ENCODE peak calls at places on chromosomes 5 and 9, in eight cellular contexts. O is NCI-H146, A is neural progenitor cell, E is T1000, W is lung microvascular endothelial cell, F is endothelial cell, U is EL, H is HuH-7.5. T is an unnamed sample.

GRCh38 chr9:2418619-2419018 is 203.0 kb upstream of the VLDLR start:
- DNase-seq in O (peak; percentile 95), A (no peak), W (peak; percentile 44), U (peak; percentile 62), F (no peak), E (no peak), H (no peak), T (peak; percentile 14)

GRCh38 chr5:95178046-95178651 is 106.7 kb downstream of the MCTP1 start:
- DNase-seq in U (peak; percentile 27), F (no peak), W (peak; percentile 5), H (no peak), A (peak; percentile 94), O (peak; percentile 68), E (peak; percentile 87), T (peak; percentile 94)

GRCh38 chr5:16842916-16843315 is 93.2 kb downstream of the MYO10 start:
- DNase-seq in H (no peak), O (no peak), F (no peak), E (no peak), A (no peak), W (no peak), U (no peak), T (peak; percentile 35)

GRCh38 chr5:123929055-123929474 is 417.1 kb downstream of the CSNK1G3 start:
- DNase-seq in U (no peak), H (no peak), A (no peak), E (no peak), O (no peak), W (no peak), F (no peak), T (no peak)

GRCh38 chr5:180795771-180796313 is 6.8 kb downstream of the MGAT1 start:
- DNase-seq in A (no peak), H (no peak), F (no peak), O (no peak), U (no peak), E (no peak), W (no peak), T (no peak)

GRCh38 chr9:107239474-107239873 is 43.6 kb upstream of the RAD23B start:
- DNase-seq in W (peak; percentile 36), H (no peak), U (no peak), F (no peak), A (peak; percentile 62), E (no peak), O (peak; percentile 31), T (no peak)

GRCh38 chr5:2802693-2803365 is 51.4 kb upstream of the IRX2 start:
- DNase-seq in F (no peak), O (no peak), E (no peak), U (no peak), W (no peak), H (no peak), A (no peak), T (no peak)

GRCh38 chr9:108654566-108654965 is 201.2 kb downstream of the ACTL7B start:
- DNase-seq in E (no peak), A (no peak), F (no peak), H (no peak), O (no peak), U (peak; percentile 39), W (no peak), T (no peak)

GRCh38 chr5:141508808-141509611 is 20.1 kb downstream of the PCDHGC5 start:
- DNase-seq in A (peak; percentile 93), O (no peak), H (no peak), E (peak; percentile 74), U (peak; percentile 97), W (peak; percentile 83), F (peak; percentile 44), T (peak; percentile 78)

GRCh38 chr5:143398451-143399237 is 4.8 kb downstream of the NR3C1 start:
- DNase-seq in U (no peak), H (no peak), W (no peak), A (no peak), F (no peak), O (no peak), E (no peak), T (no peak)

GRCh38 chr5:88925692-88926490 is 42.9 kb upstream of the MEF2C start:
- DNase-seq in F (no peak), O (no peak), U (no peak), A (no peak), W (peak; percentile 7), E (no peak), H (no peak), T (no peak)